ENCODE peak calls at places on chromosomes 7 and 10, in four cellular contexts. V, P, Y and S are unnamed samples.

GRCh38 chr7:114533151-114533550 is 118.5 kb downstream of the FOXP2 start:
- DNase-seq in V (no peak), P (no peak), Y (no peak), S (no peak)

GRCh38 chr7:5443678-5444077 is 20.0 kb upstream of the TNRC18 start:
- DNase-seq in V (no peak), P (no peak), Y (no peak), S (no peak)

GRCh38 chr10:71433983-71434744 is 37.4 kb downstream of the CDH23 start:
- DNase-seq in V (no peak), P (no peak), Y (no peak), S (no peak)

GRCh38 chr7:31835471-31835870 is 148.5 kb downstream of the PPP1R17 start:
- DNase-seq in V (no peak), P (no peak), Y (no peak), S (no peak)

GRCh38 chr10:83961620-83962019 is 177.7 kb upstream of the GHITM start:
- DNase-seq in V (no peak), P (no peak), Y (no peak), S (no peak)

GRCh38 chr10:125769175-125769574 is 6.4 kb downstream of the MMP21 start:
- DNase-seq in V (no peak), P (no peak), Y (no peak), S (no peak)

GRCh38 chr10:101489355-101489754 is 98.7 kb downstream of the POLL start:
- DNase-seq in V (peak), P (no peak), Y (peak), S (no peak)

GRCh38 chr7:42351313-42351935 is 114.4 kb upstream of the GLI3 start:
- DNase-seq in V (no peak), P (no peak), Y (no peak), S (no peak)

GRCh38 chr10:84494849-84495180 is 166.4 kb downstream of the CCSER2 start:
- DNase-seq in V (no peak), P (no peak), Y (no peak), S (no peak)

GRCh38 chr7:134126937-134127848 is at the start of gene LRGUK:
- DNase-seq in V (peak), P (peak), Y (peak), S (peak)

GRCh38 chr10:63260860-63261251 is 127.7 kb downstream of the NRBF2 start:
- DNase-seq in V (no peak), P (no peak), Y (no peak), S (no peak)

GRCh38 chr10:106857213-106857612 is 307.3 kb downstream of the SORCS1 start:
- DNase-seq in V (no peak), P (no peak), Y (no peak), S (no peak)

GRCh38 chr7:74454059-74454947 is 597 bp downstream of the GTF2IRD1 start:
- DNase-seq in V (no peak), P (no peak), Y (no peak), S (no peak)

GRCh38 chr7:155224116-155224811 is 73.4 kb upstream of the INSIG1 start:
- DNase-seq in V (no peak), P (no peak), Y (no peak), S (no peak)

GRCh38 chr10:66242885-66243284 is 683.0 kb upstream of the LRRTM3 start:
- DNase-seq in V (no peak), P (no peak), Y (no peak), S (no peak)
- TF ChIP-seq CEBPB in V (no peak), P (no peak), Y (no peak), S (no peak)

DNA sequence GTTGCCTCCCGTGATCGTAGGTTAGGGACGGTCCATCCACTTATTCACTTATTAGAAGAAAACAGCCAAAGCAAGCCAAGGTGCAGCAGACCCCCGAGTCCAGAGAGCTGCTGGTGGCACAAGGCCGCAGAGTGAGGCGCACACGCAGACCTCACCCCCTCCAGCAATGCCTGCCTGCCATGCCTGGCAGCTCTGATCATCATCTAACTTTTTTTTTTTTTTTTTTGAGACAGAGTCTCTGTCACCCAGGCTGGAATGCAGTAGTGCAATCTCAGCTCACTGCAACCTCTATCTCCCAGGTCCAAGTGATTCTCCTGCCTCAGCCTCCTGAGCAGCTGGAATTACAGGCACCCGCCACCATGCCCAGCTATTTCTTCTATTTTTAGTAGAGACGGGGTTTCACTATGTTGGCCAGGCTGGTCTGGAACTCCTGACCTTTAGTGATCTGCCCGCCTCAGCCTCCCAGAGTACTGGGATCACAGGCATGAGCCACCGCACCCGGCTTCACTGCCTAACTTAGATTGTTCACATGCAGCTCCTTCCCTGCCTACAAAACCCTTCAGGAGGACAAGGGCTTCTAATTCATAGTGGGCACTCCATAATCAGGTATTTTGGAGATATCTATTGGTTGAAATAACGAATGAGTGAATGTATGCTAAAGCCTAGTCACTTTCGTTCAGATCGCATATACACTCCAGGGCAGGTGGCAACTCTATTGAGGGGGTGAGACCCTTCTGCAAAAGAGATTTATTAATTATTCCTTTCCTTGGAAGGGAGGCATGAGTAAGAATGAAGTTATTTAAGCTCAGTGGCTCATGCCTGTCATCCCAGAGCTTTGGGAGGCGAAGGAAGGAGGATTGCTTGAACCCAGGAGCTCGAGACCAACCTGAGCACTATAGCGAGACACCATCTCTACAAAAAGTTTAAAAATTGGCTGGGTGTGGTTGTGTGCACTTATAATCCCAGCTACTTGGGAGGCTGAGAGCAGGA is 15.9 kb downstream of the TRIM56 start:
- DNase-seq in V (no peak), P (no peak), Y (no peak), S (no peak)
- H3K27ac ChIP-seq in V (peak), P (peak), Y (peak), S (no peak)

DNA sequence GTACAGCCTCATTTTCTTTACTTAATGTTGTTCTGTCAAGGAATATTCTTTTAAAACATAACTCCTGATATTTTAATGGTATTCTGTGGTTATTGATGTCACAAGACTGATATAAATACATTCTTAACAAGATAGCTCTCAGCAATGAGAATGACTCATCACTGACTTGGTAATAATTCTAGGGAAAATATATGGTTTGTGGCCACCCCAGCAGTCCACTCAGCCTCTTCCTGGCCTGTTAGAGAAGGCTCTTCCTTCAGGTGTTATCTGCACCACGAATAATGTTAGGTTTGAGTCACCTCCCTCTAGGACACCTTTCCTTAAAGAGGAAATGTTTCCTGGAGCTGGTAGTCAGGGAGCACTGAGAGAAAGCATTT is 163.3 kb downstream of the SVIL start:
- DNase-seq in V (peak), P (no peak), Y (no peak), S (no peak)
- TF ChIP-seq RFX5 in V (no peak), P (no peak), Y (no peak), S (no peak)

DNA sequence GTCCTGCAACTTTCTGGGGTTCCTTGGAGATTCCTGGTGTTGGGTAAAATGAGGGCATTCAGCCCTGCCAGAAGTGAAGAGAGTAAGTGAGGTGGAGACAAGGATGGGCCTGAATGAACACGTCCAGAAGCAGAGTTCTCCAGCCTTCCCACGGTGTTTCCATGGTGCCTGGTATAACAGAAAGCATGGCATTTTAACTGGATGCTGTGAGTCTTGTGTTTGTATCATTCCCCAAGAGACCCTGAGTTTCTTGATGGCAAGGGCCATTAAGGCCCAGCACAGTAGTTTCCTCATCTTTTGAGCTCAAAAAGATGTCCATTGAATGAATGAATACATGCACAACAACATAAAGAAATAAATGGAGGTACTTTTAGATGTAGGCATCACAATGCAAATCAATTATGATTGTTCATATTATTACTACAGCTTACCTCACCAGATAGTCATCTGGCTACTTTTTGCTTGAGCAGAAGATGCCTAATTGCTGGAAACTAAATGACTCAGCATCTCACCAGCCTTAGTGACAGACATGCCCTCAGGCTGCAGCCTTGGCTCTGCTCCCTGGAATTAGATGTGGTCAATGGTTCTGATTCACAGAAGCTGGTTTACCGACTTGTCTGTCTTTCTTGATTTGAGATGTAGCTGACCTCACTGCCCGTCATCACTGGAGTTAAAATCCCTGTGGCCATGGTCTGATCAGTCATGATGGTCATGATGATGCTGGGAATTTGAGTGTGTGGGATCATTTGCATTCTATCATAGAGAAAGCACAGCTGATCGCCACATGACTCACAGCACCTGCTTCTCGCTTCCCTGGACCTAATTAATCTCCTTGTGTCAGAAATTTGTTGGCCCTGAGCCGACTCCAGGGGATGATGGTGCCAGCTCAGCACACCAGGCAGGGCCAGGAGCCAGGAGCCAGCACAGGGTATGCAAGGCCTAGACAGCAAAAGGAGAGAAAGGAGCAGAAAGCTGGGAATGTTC is 83.9 kb downstream of the CXCL12 start:
- DNase-seq in V (peak), P (peak), Y (no peak), S (peak)
- TF ChIP-seq CEBPB in V (no peak), P (no peak), Y (no peak), S (peak)

GRCh38 chr7:77348371-77348813 is 67.8 kb downstream of the GSAP start:
- DNase-seq in V (peak), P (no peak), Y (no peak), S (no peak)

GRCh38 chr7:77352688-77353406 is 63.3 kb downstream of the GSAP start:
- DNase-seq in V (peak), P (no peak), Y (no peak), S (no peak)

GRCh38 chr7:77346441-77346840 is 69.7 kb downstream of the GSAP start:
- DNase-seq in V (no peak), P (no peak), Y (no peak), S (no peak)

GRCh38 chr7:77351539-77352004 is 64.6 kb downstream of the GSAP start:
- DNase-seq in V (no peak), P (no peak), Y (no peak), S (peak)

GRCh38 chr7:77349141-77349540 is 67.0 kb downstream of the GSAP start:
- DNase-seq in V (peak), P (no peak), Y (no peak), S (no peak)
- H3K27ac ChIP-seq in V (no peak), P (no peak), Y (no peak), S (no peak)

GRCh38 chr10:80464557-80465466 is 10.7 kb downstream of the TSPAN14 start:
- DNase-seq in V (peak), P (no peak), Y (peak), S (no peak)
- TF ChIP-seq RFX5 in V (no peak), P (no peak), Y (no peak), S (no peak)

DNA sequence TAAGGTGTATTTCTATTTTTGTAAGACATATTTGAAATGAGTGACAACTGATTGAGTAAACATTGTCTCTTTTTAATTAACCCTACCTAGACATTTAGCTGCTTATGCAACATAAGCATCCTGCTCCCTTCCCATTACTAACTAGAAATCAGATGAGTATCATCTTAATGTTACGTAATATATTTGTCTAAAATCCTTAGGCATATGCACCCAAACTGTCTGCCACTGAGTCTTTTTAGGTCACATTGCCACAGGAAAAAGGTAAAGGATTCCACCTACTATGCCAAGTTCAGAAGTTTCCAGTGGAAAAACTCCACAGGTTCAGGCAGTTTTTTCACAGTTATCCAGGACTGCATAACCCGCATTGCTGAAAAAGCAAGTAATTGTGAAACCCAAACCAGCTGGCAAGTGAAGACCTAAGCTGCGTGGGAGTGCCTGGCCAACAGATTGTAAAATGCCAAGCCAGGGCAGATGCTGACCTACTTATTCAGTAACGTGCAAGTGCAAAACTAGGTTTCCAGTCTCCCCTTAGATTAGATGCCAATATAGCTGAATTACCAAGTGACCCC is 983.7 kb downstream of the GATA3 start:
- DNase-seq in V (no peak), P (no peak), Y (no peak), S (no peak)
- TF ChIP-seq CEBPB in V (peak), P (no peak), Y (peak), S (no peak)

GRCh38 chr7:21946228-21946709 is 570 bp upstream of the CDCA7L start:
- DNase-seq in V (no peak), P (no peak), Y (no peak), S (no peak)

GRCh38 chr7:21948364-21948763 is 2.7 kb upstream of the CDCA7L start:
- DNase-seq in V (no peak), P (no peak), Y (no peak), S (no peak)

GRCh38 chr7:21948887-21949469 is 3.3 kb upstream of the CDCA7L start:
- DNase-seq in V (no peak), P (no peak), Y (no peak), S (no peak)

GRCh38 chr7:21945374-21946227 is at the start of gene CDCA7L:
- DNase-seq in V (peak), P (peak), Y (no peak), S (peak)

DNA sequence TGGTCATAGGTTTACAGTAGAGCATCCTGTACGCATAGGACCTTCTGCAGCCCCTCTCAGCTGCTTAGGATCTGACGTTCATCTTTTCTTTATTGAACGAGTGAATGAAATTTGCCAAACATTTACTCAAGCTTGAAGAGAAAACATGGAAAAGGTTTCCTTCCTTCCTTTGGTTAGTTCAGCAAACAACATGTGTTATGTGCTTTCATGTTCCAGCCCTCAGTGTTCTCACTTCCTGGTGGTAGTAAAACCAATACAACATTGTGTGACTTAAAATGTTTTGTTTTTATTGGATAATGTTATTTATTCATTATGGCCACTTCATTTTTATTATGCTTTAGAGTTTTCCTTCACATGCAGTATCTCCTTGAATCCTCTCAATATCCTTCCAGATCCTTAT is 1.4 kb upstream of the CDCA7L start:
- DNase-seq in V (no peak), P (no peak), Y (no peak), S (no peak)
- H3K27ac ChIP-seq in V (no peak), P (no peak), Y (no peak), S (no peak)

DNA sequence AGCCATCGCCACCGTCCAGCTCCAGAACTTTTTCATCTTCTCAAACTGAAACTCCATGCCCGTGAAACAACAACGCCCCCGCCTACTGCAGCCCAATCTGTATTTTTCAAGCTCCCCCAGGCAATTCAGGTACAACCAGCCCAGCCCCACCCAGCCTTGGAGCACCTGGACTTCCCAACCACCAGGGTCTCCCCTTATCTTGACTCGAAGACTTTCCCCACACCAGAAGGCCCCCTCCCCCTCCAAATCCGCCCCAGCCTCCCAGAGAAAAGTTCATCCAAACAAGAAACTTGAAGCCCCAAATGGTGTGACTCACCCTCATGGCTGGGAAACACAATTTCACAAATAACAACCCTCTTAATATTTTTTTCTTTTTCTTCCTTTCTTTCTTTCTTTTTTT is 10.6 kb downstream of the ZCCHC24 start:
- DNase-seq in V (peak), P (no peak), Y (no peak), S (no peak)
- TF ChIP-seq RFX5 in V (no peak), P (no peak), Y (no peak), S (no peak)